ENCODE peak calls at places on chromosomes 7 and 10, in eight cellular contexts. H is AG09309, F is OCI-LY7, B is hypothalamus, N is progenitor cell of endocrine pancreas, V is KG1, S is foreskin fibroblast, J is AG09319. C is an unnamed sample.
A peak's percentile ranks its signal among the peaks of the same experiment; 100 is the strongest.

GRCh38 chr10:31816318-31816717 is 112.3 kb downstream of the ARHGAP12 start:
- DNase-seq in H (no peak), F (no peak), B (no peak), N (no peak), V (no peak), S (peak; percentile 40), J (no peak), C (peak; percentile 49)

GRCh38 chr7:100578246-100579183 is 4.8 kb upstream of the SAP25 start:
- DNase-seq in H (no peak), F (no peak), B (no peak), N (no peak), V (no peak), S (no peak), J (no peak), C (no peak)

GRCh38 chr10:133421336-133422222 is 2.8 kb downstream of the SPRN start:
- DNase-seq in H (no peak), F (no peak), B (no peak), N (no peak), V (no peak), S (no peak), J (no peak), C (no peak)

GRCh38 chr10:94409016-94409657 is 6.8 kb downstream of the TBC1D12 start:
- DNase-seq in H (no peak), F (no peak), B (no peak), N (no peak), V (no peak), S (no peak), J (no peak), C (no peak)

GRCh38 chr7:30635798-30636197 is 41.1 kb downstream of the GARS1 start:
- DNase-seq in H (no peak), F (no peak), B (no peak), N (no peak), V (no peak), S (no peak), J (no peak), C (no peak)

GRCh38 chr7:67267914-67268313 is 271.3 kb downstream of the TYW1 start:
- DNase-seq in H (no peak), F (no peak), B (no peak), N (no peak), V (no peak), S (no peak), J (no peak), C (no peak)

GRCh38 chr10:131214521-131215244 is 96.8 kb downstream of the TCERG1L start:
- DNase-seq in H (no peak), F (no peak), B (no peak), N (no peak), V (no peak), S (no peak), J (no peak), C (no peak)

GRCh38 chr10:102422586-102423129 is 2.0 kb downstream of the FBXL15 start:
- DNase-seq in H (no peak), F (peak; percentile 66), B (peak; percentile 44), N (peak; percentile 61), V (peak; percentile 25), S (peak; percentile 93), J (peak; percentile 37), C (peak; percentile 85)

GRCh38 chr7:28037220-28038010 is 143.2 kb downstream of the JAZF1 start:
- DNase-seq in H (peak; percentile 94), F (no peak), B (no peak), N (no peak), V (no peak), S (peak; percentile 93), J (peak; percentile 81), C (peak; percentile 63)

GRCh38 chr10:50540069-50540825 is 83.5 kb downstream of the SGMS1 start:
- DNase-seq in H (no peak), F (no peak), B (no peak), N (no peak), V (no peak), S (no peak), J (no peak), C (no peak)

GRCh38 chr7:99447943-99448342 is 9.2 kb downstream of the CPSF4 start:
- DNase-seq in H (no peak), F (no peak), B (no peak), N (no peak), V (no peak), S (no peak), J (no peak), C (no peak)

GRCh38 chr10:117432866-117433265 is 57.6 kb upstream of the PDZD8 start:
- DNase-seq in H (no peak), F (no peak), B (no peak), N (no peak), V (no peak), S (no peak), J (no peak), C (no peak)

GRCh38 chr7:47581442-47581820 is 480 bp downstream of the TNS3 start:
- DNase-seq in H (no peak), F (peak; percentile 40), B (no peak), N (peak; percentile 41), V (no peak), S (peak; percentile 34), J (no peak), C (no peak)

GRCh38 chr10:27391325-27391724 is 112.8 kb upstream of the RAB18 start:
- DNase-seq in H (no peak), F (no peak), B (no peak), N (no peak), V (no peak), S (no peak), J (no peak), C (no peak)

GRCh38 chr7:55552320-55553086 is 19.8 kb downstream of the VOPP1 start:
- DNase-seq in H (no peak), F (no peak), B (no peak), N (no peak), V (peak; percentile 57), S (peak; percentile 62), J (no peak), C (no peak)

GRCh38 chr7:131076711-131077170 is 250.9 kb upstream of the MKLN1 start:
- DNase-seq in H (no peak), F (no peak), B (no peak), N (no peak), V (no peak), S (peak; percentile 54), J (no peak), C (peak; percentile 39)

GRCh38 chr10:26983156-26983555 is 117.1 kb downstream of the ANKRD26 start:
- DNase-seq in H (no peak), F (no peak), B (no peak), N (no peak), V (no peak), S (peak; percentile 47), J (no peak), C (no peak)

GRCh38 chr10:132744839-132745238 is 41.1 kb downstream of the NKX6-2 start:
- DNase-seq in H (no peak), F (no peak), B (no peak), N (no peak), V (no peak), S (no peak), J (no peak), C (no peak)

GRCh38 chr10:132065491-132066105 is at the start of gene JAKMIP3:
- DNase-seq in H (peak; percentile 81), F (no peak), B (peak; percentile 64), N (no peak), V (no peak), S (peak; percentile 90), J (peak; percentile 77), C (peak; percentile 94)

GRCh38 chr10:80568306-80568705 is 30.6 kb downstream of the SH2D4B start:
- DNase-seq in H (no peak), F (no peak), B (no peak), N (no peak), V (no peak), S (no peak), J (no peak), C (no peak)

GRCh38 chr7:75928600-75928939 is 13.6 kb downstream of the POR start:
- DNase-seq in H (no peak), F (no peak), B (no peak), N (no peak), V (no peak), S (no peak), J (no peak), C (no peak)

GRCh38 chr7:29309041-29309860 is 114.7 kb downstream of the CHN2 start:
- DNase-seq in H (no peak), F (no peak), B (no peak), N (no peak), V (no peak), S (no peak), J (no peak), C (no peak)

C was measured in AG20443.